ENCODE peak calls at places on chromosomes 2 and 18, in five cellular contexts. One of them, this sample, is unnamed.

GRCh38 chr18:52764271-52764670 is 424.3 kb downstream of the DCC start:
- DNase-seq in psoas muscle: no peak
- DNase-seq in choroid plexus epithelial cell: no peak
- DNase-seq in AG09309: no peak
- DNase-seq in epithelial cell of proximal tubule: no peak
- DNase-seq in this sample: no peak

GRCh38 chr2:104043864-104044263 is 810.1 kb upstream of the POU3F3 start:
- DNase-seq in psoas muscle: no peak
- DNase-seq in choroid plexus epithelial cell: no peak
- DNase-seq in AG09309: no peak
- DNase-seq in epithelial cell of proximal tubule: no peak
- DNase-seq in this sample: no peak

GRCh38 chr2:232882085-232882484 is 12.0 kb downstream of the SNORC start:
- DNase-seq in psoas muscle: no peak
- DNase-seq in choroid plexus epithelial cell: no peak
- DNase-seq in AG09309: no peak
- DNase-seq in epithelial cell of proximal tubule: no peak
- DNase-seq in this sample: no peak

GRCh38 chr2:217929757-217930707 is 72.8 kb downstream of the TNS1 start:
- DNase-seq in psoas muscle: peak
- DNase-seq in choroid plexus epithelial cell: peak
- DNase-seq in AG09309: no peak
- DNase-seq in epithelial cell of proximal tubule: no peak
- DNase-seq in this sample: no peak

GRCh38 chr2:28390857-28391563 is 1.6 kb upstream of the FOSL2 start:
- DNase-seq in psoas muscle: peak
- DNase-seq in choroid plexus epithelial cell: peak
- DNase-seq in AG09309: no peak
- DNase-seq in epithelial cell of proximal tubule: no peak
- DNase-seq in this sample: no peak

GRCh38 chr2:207926133-207927076 is 98.9 kb downstream of the PLEKHM3 start:
- DNase-seq in psoas muscle: peak
- DNase-seq in choroid plexus epithelial cell: peak
- DNase-seq in AG09309: peak
- DNase-seq in epithelial cell of proximal tubule: no peak
- DNase-seq in this sample: peak

GRCh38 chr18:56373601-56374000 is 264.8 kb downstream of the TXNL1 start:
- DNase-seq in psoas muscle: no peak
- DNase-seq in choroid plexus epithelial cell: no peak
- DNase-seq in AG09309: no peak
- DNase-seq in epithelial cell of proximal tubule: no peak
- DNase-seq in this sample: no peak

GRCh38 chr2:240296611-240297552 is 138.6 kb upstream of the GPC1 start:
- DNase-seq in psoas muscle: peak
- DNase-seq in choroid plexus epithelial cell: no peak
- DNase-seq in AG09309: no peak
- DNase-seq in epithelial cell of proximal tubule: no peak
- DNase-seq in this sample: no peak

GRCh38 chr2:68769586-68770270 is 35.1 kb downstream of the ARHGAP25 start:
- DNase-seq in psoas muscle: no peak
- DNase-seq in choroid plexus epithelial cell: no peak
- DNase-seq in AG09309: no peak
- DNase-seq in epithelial cell of proximal tubule: no peak
- DNase-seq in this sample: no peak

GRCh38 chr2:126882736-126883660 is 15.7 kb upstream of the TEX51 start:
- DNase-seq in psoas muscle: no peak
- DNase-seq in choroid plexus epithelial cell: no peak
- DNase-seq in AG09309: no peak
- DNase-seq in epithelial cell of proximal tubule: no peak
- DNase-seq in this sample: no peak

GRCh38 chr2:136327162-136327852 is 209.4 kb upstream of the CXCR4 start:
- DNase-seq in psoas muscle: no peak
- DNase-seq in choroid plexus epithelial cell: peak
- DNase-seq in AG09309: no peak
- DNase-seq in epithelial cell of proximal tubule: no peak
- DNase-seq in this sample: peak

GRCh38 chr18:80245781-80246655 is 1.3 kb downstream of the PARD6G start:
- DNase-seq in psoas muscle: peak
- DNase-seq in choroid plexus epithelial cell: no peak
- DNase-seq in AG09309: no peak
- DNase-seq in epithelial cell of proximal tubule: no peak
- DNase-seq in this sample: no peak

GRCh38 chr18:72542993-72543361 is 1.2 kb downstream of the CBLN2 start:
- DNase-seq in psoas muscle: no peak
- DNase-seq in choroid plexus epithelial cell: no peak
- DNase-seq in AG09309: no peak
- DNase-seq in epithelial cell of proximal tubule: no peak
- DNase-seq in this sample: no peak

GRCh38 chr18:54284967-54285785 is 15.9 kb downstream of the POLI start:
- DNase-seq in psoas muscle: peak
- DNase-seq in choroid plexus epithelial cell: peak
- DNase-seq in AG09309: peak
- DNase-seq in epithelial cell of proximal tubule: no peak
- DNase-seq in this sample: no peak

GRCh38 chr2:207845202-207845864 is 75.6 kb upstream of the FZD5 start:
- DNase-seq in psoas muscle: no peak
- DNase-seq in choroid plexus epithelial cell: no peak
- DNase-seq in AG09309: no peak
- DNase-seq in epithelial cell of proximal tubule: no peak
- DNase-seq in this sample: no peak

GRCh38 chr2:110744429-110744828 is 12.1 kb downstream of the ACOXL start:
- DNase-seq in psoas muscle: no peak
- DNase-seq in choroid plexus epithelial cell: no peak
- DNase-seq in AG09309: no peak
- DNase-seq in epithelial cell of proximal tubule: no peak
- DNase-seq in this sample: peak

GRCh38 chr2:226802573-226802972 is 3.0 kb upstream of the IRS1 start:
- DNase-seq in psoas muscle: no peak
- DNase-seq in choroid plexus epithelial cell: peak
- DNase-seq in AG09309: peak
- DNase-seq in epithelial cell of proximal tubule: no peak
- DNase-seq in this sample: no peak

GRCh38 chr2:1748176-1748740 is 3.9 kb upstream of the PXDN start:
- DNase-seq in psoas muscle: no peak
- DNase-seq in choroid plexus epithelial cell: no peak
- DNase-seq in AG09309: no peak
- DNase-seq in epithelial cell of proximal tubule: no peak
- DNase-seq in this sample: no peak

GRCh38 chr2:65227035-65227470 is 578 bp upstream of the ACTR2 start:
- DNase-seq in psoas muscle: peak
- DNase-seq in choroid plexus epithelial cell: peak
- DNase-seq in AG09309: no peak
- DNase-seq in epithelial cell of proximal tubule: no peak
- DNase-seq in this sample: no peak

GRCh38 chr18:74996055-74996454 is 212.9 kb downstream of the PTGR3 start:
- DNase-seq in psoas muscle: no peak
- DNase-seq in choroid plexus epithelial cell: no peak
- DNase-seq in AG09309: no peak
- DNase-seq in epithelial cell of proximal tubule: no peak
- DNase-seq in this sample: no peak

GRCh38 chr2:86703704-86704370 is 16.3 kb upstream of the RMND5A start:
- DNase-seq in psoas muscle: no peak
- DNase-seq in choroid plexus epithelial cell: peak
- DNase-seq in AG09309: peak
- DNase-seq in epithelial cell of proximal tubule: no peak
- DNase-seq in this sample: no peak

GRCh38 chr2:117411983-117412382 is 402.5 kb upstream of the DDX18 start:
- DNase-seq in psoas muscle: no peak
- DNase-seq in choroid plexus epithelial cell: no peak
- DNase-seq in AG09309: no peak
- DNase-seq in epithelial cell of proximal tubule: no peak
- DNase-seq in this sample: no peak

GRCh38 chr2:27496357-27497287 is at the start of gene GCKR:
- DNase-seq in psoas muscle: no peak
- DNase-seq in choroid plexus epithelial cell: peak
- DNase-seq in AG09309: peak
- DNase-seq in epithelial cell of proximal tubule: no peak
- DNase-seq in this sample: no peak

GRCh38 chr2:222320441-222321395 is 21.9 kb upstream of the PAX3 start:
- DNase-seq in psoas muscle: no peak
- DNase-seq in choroid plexus epithelial cell: peak
- DNase-seq in AG09309: no peak
- DNase-seq in epithelial cell of proximal tubule: no peak
- DNase-seq in this sample: no peak

GRCh38 chr2:26043862-26044736 is 10.2 kb downstream of the RAB10 start:
- DNase-seq in psoas muscle: peak
- DNase-seq in choroid plexus epithelial cell: peak
- DNase-seq in AG09309: no peak
- DNase-seq in epithelial cell of proximal tubule: peak
- DNase-seq in this sample: no peak

GRCh38 chr18:902179-902718 is 2.4 kb upstream of the ADCYAP1 start:
- DNase-seq in psoas muscle: no peak
- DNase-seq in choroid plexus epithelial cell: peak
- DNase-seq in AG09309: no peak
- DNase-seq in epithelial cell of proximal tubule: no peak
- DNase-seq in this sample: no peak

GRCh38 chr18:76943542-76944339 is 121.4 kb downstream of the ZNF236 start:
- DNase-seq in psoas muscle: peak
- DNase-seq in choroid plexus epithelial cell: peak
- DNase-seq in AG09309: peak
- DNase-seq in epithelial cell of proximal tubule: no peak
- DNase-seq in this sample: no peak

GRCh38 chr18:10476430-10476829 is 22.0 kb downstream of the APCDD1 start:
- DNase-seq in psoas muscle: no peak
- DNase-seq in choroid plexus epithelial cell: no peak
- DNase-seq in AG09309: peak
- DNase-seq in epithelial cell of proximal tubule: no peak
- DNase-seq in this sample: no peak

GRCh38 chr2:220991972-220992371 is 580.1 kb downstream of the EPHA4 start:
- DNase-seq in psoas muscle: no peak
- DNase-seq in choroid plexus epithelial cell: no peak
- DNase-seq in AG09309: no peak
- DNase-seq in epithelial cell of proximal tubule: no peak
- DNase-seq in this sample: no peak

GRCh38 chr2:220985561-220985960 is 586.5 kb downstream of the EPHA4 start:
- DNase-seq in psoas muscle: no peak
- DNase-seq in choroid plexus epithelial cell: no peak
- DNase-seq in AG09309: no peak
- DNase-seq in epithelial cell of proximal tubule: no peak
- DNase-seq in this sample: no peak

GRCh38 chr2:220981926-220982325 is 590.2 kb downstream of the EPHA4 start:
- DNase-seq in psoas muscle: no peak
- DNase-seq in choroid plexus epithelial cell: no peak
- DNase-seq in AG09309: no peak
- DNase-seq in epithelial cell of proximal tubule: no peak
- DNase-seq in this sample: no peak

GRCh38 chr2:220987839-220988238 is 584.3 kb downstream of the EPHA4 start:
- DNase-seq in psoas muscle: no peak
- DNase-seq in choroid plexus epithelial cell: no peak
- DNase-seq in AG09309: no peak
- DNase-seq in epithelial cell of proximal tubule: no peak
- DNase-seq in this sample: no peak
- H3K4me3 ChIP-seq in psoas muscle: no peak
- H3K4me3 ChIP-seq in choroid plexus epithelial cell: no peak
- H3K4me3 ChIP-seq in AG09309: no peak
- H3K4me3 ChIP-seq in epithelial cell of proximal tubule: no peak
- H3K4me3 ChIP-seq in this sample: no peak

GRCh38 chr2:14344355-14344754 is 288.2 kb upstream of the LRATD1 start:
- DNase-seq in psoas muscle: no peak
- DNase-seq in choroid plexus epithelial cell: no peak
- DNase-seq in AG09309: no peak
- DNase-seq in epithelial cell of proximal tubule: no peak
- DNase-seq in this sample: no peak
- H3K4me3 ChIP-seq in psoas muscle: no peak
- H3K4me3 ChIP-seq in choroid plexus epithelial cell: no peak
- H3K4me3 ChIP-seq in AG09309: no peak
- H3K4me3 ChIP-seq in epithelial cell of proximal tubule: no peak
- H3K4me3 ChIP-seq in this sample: no peak

DNA sequence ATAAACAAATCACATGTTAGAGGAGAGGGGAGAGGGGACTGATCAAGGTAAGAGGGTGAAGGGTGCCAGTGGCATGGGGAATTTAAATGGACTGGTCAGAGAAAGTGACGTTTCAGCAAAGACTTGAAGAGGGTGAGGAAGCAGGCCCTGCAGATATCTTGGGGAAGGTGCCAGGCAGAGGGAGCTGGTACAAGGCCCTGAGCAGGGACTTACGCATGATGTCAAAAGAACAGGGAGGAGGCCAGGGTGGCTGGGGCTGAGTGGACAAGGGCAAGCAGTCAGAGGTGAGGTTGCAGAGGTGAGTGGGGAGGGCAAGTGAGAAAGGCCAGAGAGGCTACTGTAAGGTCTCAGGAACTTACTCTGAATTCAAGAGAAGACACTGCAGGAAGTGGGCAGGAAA is 53.3 kb upstream of the RMP24 start:
- DNase-seq in psoas muscle: no peak
- DNase-seq in choroid plexus epithelial cell: no peak
- DNase-seq in AG09309: no peak
- DNase-seq in epithelial cell of proximal tubule: no peak
- DNase-seq in this sample: no peak
- H3K4me3 ChIP-seq in psoas muscle: no peak
- H3K4me3 ChIP-seq in choroid plexus epithelial cell: no peak
- H3K4me3 ChIP-seq in AG09309: no peak
- H3K4me3 ChIP-seq in epithelial cell of proximal tubule: no peak
- H3K4me3 ChIP-seq in this sample: no peak

DNA sequence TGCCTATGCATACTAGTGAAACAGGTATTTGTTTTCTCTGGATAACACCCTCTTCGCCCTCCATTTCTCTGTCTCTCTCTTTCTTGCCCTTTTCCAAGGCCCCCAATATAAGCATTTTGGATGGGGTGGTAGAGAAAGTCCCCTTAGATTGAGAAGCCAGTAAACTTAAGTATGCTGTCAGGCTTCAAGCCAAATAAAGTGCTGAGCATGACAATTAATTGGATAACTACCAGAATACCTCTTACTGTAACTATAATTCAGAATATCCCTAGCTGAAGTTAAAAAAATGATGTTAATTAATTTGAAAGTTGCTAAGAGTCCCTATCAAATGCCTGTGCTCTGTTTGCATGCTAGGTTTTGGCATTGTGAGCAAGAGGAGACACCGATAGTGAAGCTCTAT is 324.8 kb downstream of the PARD3B start:
- DNase-seq in psoas muscle: no peak
- DNase-seq in choroid plexus epithelial cell: no peak
- DNase-seq in AG09309: no peak
- DNase-seq in epithelial cell of proximal tubule: no peak
- DNase-seq in this sample: no peak
- H3K4me3 ChIP-seq in psoas muscle: no peak
- H3K4me3 ChIP-seq in choroid plexus epithelial cell: no peak
- H3K4me3 ChIP-seq in AG09309: no peak
- H3K4me3 ChIP-seq in epithelial cell of proximal tubule: no peak
- H3K4me3 ChIP-seq in this sample: no peak

GRCh38 chr2:168804214-168804613 is 1.8 kb downstream of the NOSTRIN start:
- DNase-seq in psoas muscle: no peak
- DNase-seq in choroid plexus epithelial cell: peak
- DNase-seq in AG09309: no peak
- DNase-seq in epithelial cell of proximal tubule: no peak
- DNase-seq in this sample: no peak
- H3K4me3 ChIP-seq in psoas muscle: peak
- H3K4me3 ChIP-seq in choroid plexus epithelial cell: no peak
- H3K4me3 ChIP-seq in AG09309: no peak
- H3K4me3 ChIP-seq in epithelial cell of proximal tubule: peak
- H3K4me3 ChIP-seq in this sample: no peak

This sample was measured in kidney epithelial cell.